ENCODE peak calls at places on chromosomes 7 and 10, in ten cellular contexts. One of them, this sample, is unnamed.

GRCh38 chr10:126041804-126042231 is 145.5 kb downstream of the FANK1 start:
- DNase-seq in SK-N-SH: peak
- DNase-seq in astrocyte of the cerebellum: no peak
- DNase-seq in WERI-Rb-1: peak
- DNase-seq in lower lobe of right lung: peak
- DNase-seq in A549: peak
- DNase-seq in mammary epithelial cell: peak
- DNase-seq in osteoblast: peak
- DNase-seq in ascending aorta: peak
- DNase-seq in bronchial epithelial cell: peak
- DNase-seq in this sample: peak

GRCh38 chr7:149875396-149875795 is 1.6 kb downstream of the ATP6V0E2 start:
- DNase-seq in SK-N-SH: no peak
- DNase-seq in A549: no peak
- DNase-seq in ascending aorta: no peak
- DNase-seq in astrocyte of the cerebellum: no peak
- DNase-seq in bronchial epithelial cell: no peak
- DNase-seq in osteoblast: peak
- DNase-seq in lower lobe of right lung: no peak
- DNase-seq in mammary epithelial cell: no peak
- DNase-seq in WERI-Rb-1: no peak
- DNase-seq in this sample: no peak

GRCh38 chr10:110733256-110733952 is 89.3 kb downstream of the RBM20 start:
- DNase-seq in bronchial epithelial cell: no peak
- DNase-seq in WERI-Rb-1: no peak
- DNase-seq in SK-N-SH: no peak
- DNase-seq in lower lobe of right lung: no peak
- DNase-seq in ascending aorta: peak
- DNase-seq in osteoblast: no peak
- DNase-seq in mammary epithelial cell: peak
- DNase-seq in astrocyte of the cerebellum: no peak
- DNase-seq in A549: no peak
- DNase-seq in this sample: no peak

GRCh38 chr10:132294561-132295320 is 13.0 kb downstream of the STK32C start:
- DNase-seq in lower lobe of right lung: peak
- DNase-seq in mammary epithelial cell: no peak
- DNase-seq in astrocyte of the cerebellum: no peak
- DNase-seq in A549: no peak
- DNase-seq in osteoblast: peak
- DNase-seq in ascending aorta: peak
- DNase-seq in SK-N-SH: no peak
- DNase-seq in WERI-Rb-1: no peak
- DNase-seq in bronchial epithelial cell: no peak
- DNase-seq in this sample: no peak

GRCh38 chr7:117645456-117646181 is 165.8 kb downstream of the CFTR start:
- DNase-seq in A549: no peak
- DNase-seq in mammary epithelial cell: peak
- DNase-seq in ascending aorta: no peak
- DNase-seq in astrocyte of the cerebellum: peak
- DNase-seq in osteoblast: no peak
- DNase-seq in lower lobe of right lung: no peak
- DNase-seq in SK-N-SH: no peak
- DNase-seq in bronchial epithelial cell: peak
- DNase-seq in WERI-Rb-1: no peak
- DNase-seq in this sample: peak

GRCh38 chr10:6144609-6145413 is 56.0 kb downstream of the RBM17 start:
- DNase-seq in bronchial epithelial cell: peak
- DNase-seq in mammary epithelial cell: peak
- DNase-seq in osteoblast: peak
- DNase-seq in A549: peak
- DNase-seq in astrocyte of the cerebellum: peak
- DNase-seq in lower lobe of right lung: peak
- DNase-seq in SK-N-SH: peak
- DNase-seq in ascending aorta: peak
- DNase-seq in WERI-Rb-1: peak
- DNase-seq in this sample: peak

GRCh38 chr10:97543025-97543546 is 29.5 kb upstream of the ANKRD2 start:
- DNase-seq in ascending aorta: peak
- DNase-seq in mammary epithelial cell: peak
- DNase-seq in lower lobe of right lung: peak
- DNase-seq in A549: peak
- DNase-seq in osteoblast: peak
- DNase-seq in WERI-Rb-1: no peak
- DNase-seq in astrocyte of the cerebellum: peak
- DNase-seq in SK-N-SH: no peak
- DNase-seq in bronchial epithelial cell: peak
- DNase-seq in this sample: peak

GRCh38 chr10:104296687-104297436 is 27.9 kb downstream of the GSTO2 start:
- DNase-seq in WERI-Rb-1: no peak
- DNase-seq in SK-N-SH: no peak
- DNase-seq in A549: no peak
- DNase-seq in astrocyte of the cerebellum: no peak
- DNase-seq in lower lobe of right lung: no peak
- DNase-seq in osteoblast: no peak
- DNase-seq in ascending aorta: peak
- DNase-seq in mammary epithelial cell: no peak
- DNase-seq in bronchial epithelial cell: no peak
- DNase-seq in this sample: no peak

GRCh38 chr10:4656576-4657194 is 169.3 kb upstream of the AKR1E2 start:
- DNase-seq in bronchial epithelial cell: no peak
- DNase-seq in WERI-Rb-1: peak
- DNase-seq in astrocyte of the cerebellum: peak
- DNase-seq in osteoblast: no peak
- DNase-seq in SK-N-SH: peak
- DNase-seq in A549: peak
- DNase-seq in mammary epithelial cell: peak
- DNase-seq in ascending aorta: peak
- DNase-seq in lower lobe of right lung: peak
- DNase-seq in this sample: peak

GRCh38 chr7:149440222-149440621 is 20.6 kb downstream of the ZNF777 start:
- DNase-seq in WERI-Rb-1: no peak
- DNase-seq in mammary epithelial cell: no peak
- DNase-seq in A549: no peak
- DNase-seq in bronchial epithelial cell: no peak
- DNase-seq in SK-N-SH: no peak
- DNase-seq in lower lobe of right lung: no peak
- DNase-seq in osteoblast: no peak
- DNase-seq in ascending aorta: no peak
- DNase-seq in astrocyte of the cerebellum: no peak
- DNase-seq in this sample: no peak

GRCh38 chr7:131778601-131779000 is 222.2 kb upstream of the PODXL start:
- DNase-seq in mammary epithelial cell: no peak
- DNase-seq in astrocyte of the cerebellum: no peak
- DNase-seq in osteoblast: no peak
- DNase-seq in bronchial epithelial cell: no peak
- DNase-seq in lower lobe of right lung: no peak
- DNase-seq in ascending aorta: no peak
- DNase-seq in SK-N-SH: no peak
- DNase-seq in WERI-Rb-1: no peak
- DNase-seq in A549: no peak
- DNase-seq in this sample: no peak

GRCh38 chr7:6166443-6166871 is 106.0 kb downstream of the CYTH3 start:
- DNase-seq in osteoblast: peak
- DNase-seq in A549: no peak
- DNase-seq in lower lobe of right lung: no peak
- DNase-seq in SK-N-SH: peak
- DNase-seq in bronchial epithelial cell: no peak
- DNase-seq in astrocyte of the cerebellum: no peak
- DNase-seq in WERI-Rb-1: no peak
- DNase-seq in mammary epithelial cell: no peak
- DNase-seq in ascending aorta: no peak
- DNase-seq in this sample: no peak

GRCh38 chr7:119472398-119473038 is 800.5 kb upstream of the KCND2 start:
- DNase-seq in ascending aorta: no peak
- DNase-seq in lower lobe of right lung: no peak
- DNase-seq in bronchial epithelial cell: no peak
- DNase-seq in osteoblast: no peak
- DNase-seq in mammary epithelial cell: no peak
- DNase-seq in astrocyte of the cerebellum: no peak
- DNase-seq in A549: no peak
- DNase-seq in WERI-Rb-1: no peak
- DNase-seq in SK-N-SH: no peak
- DNase-seq in this sample: no peak

GRCh38 chr7:17014693-17015092 is 132.9 kb upstream of the AGR3 start:
- DNase-seq in A549: no peak
- DNase-seq in astrocyte of the cerebellum: no peak
- DNase-seq in bronchial epithelial cell: no peak
- DNase-seq in SK-N-SH: no peak
- DNase-seq in mammary epithelial cell: no peak
- DNase-seq in WERI-Rb-1: no peak
- DNase-seq in osteoblast: no peak
- DNase-seq in ascending aorta: no peak
- DNase-seq in lower lobe of right lung: no peak
- DNase-seq in this sample: no peak

GRCh38 chr7:23759556-23760391 is 49.8 kb downstream of the STK31 start:
- DNase-seq in A549: no peak
- DNase-seq in SK-N-SH: no peak
- DNase-seq in WERI-Rb-1: no peak
- DNase-seq in bronchial epithelial cell: peak
- DNase-seq in astrocyte of the cerebellum: peak
- DNase-seq in lower lobe of right lung: no peak
- DNase-seq in mammary epithelial cell: peak
- DNase-seq in osteoblast: no peak
- DNase-seq in ascending aorta: no peak
- DNase-seq in this sample: no peak

GRCh38 chr7:106485031-106485551 is 175.9 kb downstream of the CCDC71L start:
- DNase-seq in A549: no peak
- DNase-seq in bronchial epithelial cell: peak
- DNase-seq in WERI-Rb-1: no peak
- DNase-seq in mammary epithelial cell: peak
- DNase-seq in astrocyte of the cerebellum: peak
- DNase-seq in osteoblast: peak
- DNase-seq in lower lobe of right lung: no peak
- DNase-seq in SK-N-SH: no peak
- DNase-seq in ascending aorta: no peak
- DNase-seq in this sample: peak

GRCh38 chr7:121800916-121801675 is 71.9 kb upstream of the PTPRZ1 start:
- DNase-seq in WERI-Rb-1: no peak
- DNase-seq in lower lobe of right lung: no peak
- DNase-seq in bronchial epithelial cell: peak
- DNase-seq in astrocyte of the cerebellum: no peak
- DNase-seq in osteoblast: no peak
- DNase-seq in mammary epithelial cell: peak
- DNase-seq in A549: no peak
- DNase-seq in SK-N-SH: no peak
- DNase-seq in ascending aorta: no peak
- DNase-seq in this sample: no peak

DNA sequence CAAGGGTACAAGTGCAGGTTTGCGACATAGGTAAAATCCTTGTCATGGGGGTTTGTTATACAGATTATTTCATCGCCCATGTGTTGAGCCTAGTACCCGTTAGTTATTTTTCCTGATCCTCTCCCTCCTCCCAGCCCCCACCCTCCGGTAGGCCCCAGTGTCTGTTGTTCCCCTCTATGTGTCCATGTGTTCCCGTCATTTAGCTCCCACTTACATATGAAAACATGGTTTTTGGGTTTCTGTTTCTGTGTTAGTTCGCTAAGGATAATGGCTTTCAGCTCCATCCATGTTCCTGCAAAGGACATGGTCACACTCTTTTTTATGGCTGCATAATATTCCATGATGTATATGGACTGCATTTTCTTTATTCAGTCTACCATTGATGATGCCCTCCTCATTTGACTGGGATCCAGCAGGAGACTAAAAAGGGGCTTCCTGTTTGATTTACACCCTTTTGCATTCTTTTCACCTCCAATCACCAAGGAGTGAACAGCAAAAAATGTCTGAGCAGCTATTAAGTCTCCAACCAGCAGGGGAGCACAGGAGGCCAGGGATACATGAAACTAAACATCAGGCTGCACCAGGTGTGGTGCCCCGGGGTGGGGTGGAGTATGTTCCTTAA is 188.2 kb downstream of the SKIDA1 start:
- DNase-seq in WERI-Rb-1: no peak
- DNase-seq in ascending aorta: no peak
- DNase-seq in A549: no peak
- DNase-seq in mammary epithelial cell: no peak
- DNase-seq in bronchial epithelial cell: no peak
- DNase-seq in osteoblast: no peak
- DNase-seq in lower lobe of right lung: no peak
- DNase-seq in SK-N-SH: no peak
- DNase-seq in astrocyte of the cerebellum: no peak
- DNase-seq in this sample: no peak
- TF ChIP-seq CTCF in WERI-Rb-1: no peak
- TF ChIP-seq CTCF in ascending aorta: no peak
- TF ChIP-seq CTCF in A549: no peak
- TF ChIP-seq CTCF in mammary epithelial cell: peak
- TF ChIP-seq CTCF in bronchial epithelial cell: no peak
- TF ChIP-seq CTCF in osteoblast: no peak
- TF ChIP-seq CTCF in lower lobe of right lung: no peak
- TF ChIP-seq CTCF in SK-N-SH: no peak
- TF ChIP-seq CTCF in astrocyte of the cerebellum: no peak
- TF ChIP-seq CTCF in this sample: no peak

GRCh38 chr10:116848032-116848911 is 1.0 kb upstream of the ENO4 start:
- DNase-seq in A549: no peak
- DNase-seq in ascending aorta: no peak
- DNase-seq in osteoblast: no peak
- DNase-seq in SK-N-SH: no peak
- DNase-seq in bronchial epithelial cell: peak
- DNase-seq in astrocyte of the cerebellum: no peak
- DNase-seq in WERI-Rb-1: no peak
- DNase-seq in lower lobe of right lung: no peak
- DNase-seq in mammary epithelial cell: peak
- DNase-seq in this sample: no peak
- H3K4me3 ChIP-seq in A549: peak
- H3K4me3 ChIP-seq in ascending aorta: peak
- H3K4me3 ChIP-seq in osteoblast: peak
- H3K4me3 ChIP-seq in SK-N-SH: peak
- H3K4me3 ChIP-seq in bronchial epithelial cell: peak
- H3K4me3 ChIP-seq in astrocyte of the cerebellum: peak
- H3K4me3 ChIP-seq in WERI-Rb-1: peak
- H3K4me3 ChIP-seq in lower lobe of right lung: peak
- H3K4me3 ChIP-seq in mammary epithelial cell: peak
- H3K4me3 ChIP-seq in this sample: peak

DNA sequence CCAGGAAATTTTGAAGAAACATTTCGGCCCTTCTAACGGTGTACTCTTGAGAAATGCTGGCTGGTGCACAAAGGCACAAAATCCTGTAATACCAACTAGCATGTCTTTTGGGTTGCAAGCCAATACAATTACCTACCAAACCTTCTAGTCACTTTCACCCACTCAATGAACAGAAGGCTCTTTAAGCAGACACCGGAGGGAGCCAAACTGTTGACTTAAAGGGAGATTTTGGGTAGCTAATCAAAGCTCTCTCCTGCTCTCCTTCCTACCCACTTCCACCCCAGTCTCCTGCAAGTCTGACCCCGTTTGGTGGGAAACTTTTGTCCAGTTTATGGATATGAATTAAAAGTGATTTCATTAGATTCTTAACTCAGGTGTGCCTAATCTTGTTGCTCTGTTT is 24.0 kb downstream of the GRM3 start:
- DNase-seq in mammary epithelial cell: no peak
- DNase-seq in WERI-Rb-1: peak
- DNase-seq in A549: no peak
- DNase-seq in bronchial epithelial cell: no peak
- DNase-seq in lower lobe of right lung: no peak
- DNase-seq in ascending aorta: no peak
- DNase-seq in SK-N-SH: no peak
- DNase-seq in osteoblast: no peak
- DNase-seq in astrocyte of the cerebellum: no peak
- DNase-seq in this sample: no peak
- TF ChIP-seq CTCF in mammary epithelial cell: no peak
- TF ChIP-seq CTCF in WERI-Rb-1: peak
- TF ChIP-seq CTCF in A549: no peak
- TF ChIP-seq CTCF in bronchial epithelial cell: no peak
- TF ChIP-seq CTCF in lower lobe of right lung: no peak
- TF ChIP-seq CTCF in ascending aorta: no peak
- TF ChIP-seq CTCF in SK-N-SH: no peak
- TF ChIP-seq CTCF in osteoblast: no peak
- TF ChIP-seq CTCF in astrocyte of the cerebellum: peak
- TF ChIP-seq CTCF in this sample: no peak

GRCh38 chr10:58773942-58774341 is 261.3 kb downstream of the BICC1 start:
- DNase-seq in astrocyte of the cerebellum: no peak
- DNase-seq in bronchial epithelial cell: no peak
- DNase-seq in lower lobe of right lung: no peak
- DNase-seq in ascending aorta: no peak
- DNase-seq in SK-N-SH: no peak
- DNase-seq in mammary epithelial cell: no peak
- DNase-seq in A549: no peak
- DNase-seq in WERI-Rb-1: no peak
- DNase-seq in osteoblast: no peak
- DNase-seq in this sample: peak
- H3K4me3 ChIP-seq in astrocyte of the cerebellum: no peak
- H3K4me3 ChIP-seq in bronchial epithelial cell: no peak
- H3K4me3 ChIP-seq in lower lobe of right lung: no peak
- H3K4me3 ChIP-seq in ascending aorta: no peak
- H3K4me3 ChIP-seq in SK-N-SH: no peak
- H3K4me3 ChIP-seq in mammary epithelial cell: no peak
- H3K4me3 ChIP-seq in A549: no peak
- H3K4me3 ChIP-seq in WERI-Rb-1: no peak
- H3K4me3 ChIP-seq in osteoblast: no peak
- H3K4me3 ChIP-seq in this sample: no peak

This sample was measured in cardiac fibroblast.